ENCODE peak calls at places on chromosome 22, in five cellular contexts. B is activated CD4-positive, alpha-beta T cell treated with anti-CD3 and anti-CD28 coated beads, Interleukin-2, amount 10 ng/mL, durations not matched to agents 24 days and 14 days; V is amniotic stem cell; Y is mammary epithelial cell; U is SJSA1. Z is an unnamed sample.

GRCh38 chr22:30328466-30329049 is 1.8 kb upstream of the TBC1D10A start:
- DNase-seq in B (no peak), V (no peak), Y (no peak), U (no peak), Z (peak; percentile 63)

GRCh38 chr22:37178350-37179125 is 9.5 kb downstream of the C1QTNF6 start:
- DNase-seq in B (no peak), V (no peak), Y (no peak), U (no peak), Z (peak; percentile 65)

GRCh38 chr22:19052941-19053551 is 69.2 kb downstream of the DGCR2 start:
- DNase-seq in B (no peak), V (no peak), Y (no peak), U (no peak), Z (no peak)

GRCh38 chr22:50730013-50730891 is 7.8 kb upstream of the ACR start:
- DNase-seq in B (no peak), V (no peak), Y (no peak), U (peak; percentile 37), Z (no peak)

GRCh38 chr22:25626146-25626992 is 61.9 kb downstream of the GRK3 start:
- DNase-seq in B (no peak), V (no peak), Y (no peak), U (no peak), Z (no peak)

GRCh38 chr22:49076300-49077035 is 751.2 kb downstream of the BRD1 start:
- DNase-seq in B (no peak), V (no peak), Y (no peak), U (no peak), Z (no peak)

GRCh38 chr22:43412808-43413785 is 1.3 kb downstream of the MPPED1 start:
- DNase-seq in B (no peak), V (no peak), Y (no peak), U (no peak), Z (no peak)

GRCh38 chr22:38203090-38203810 is 1.5 kb downstream of the MAFF start:
- DNase-seq in B (peak; percentile 86), V (no peak), Y (peak; percentile 68), U (no peak), Z (peak; percentile 31)

GRCh38 chr22:18093661-18094060 is 15.9 kb downstream of the PEX26 start:
- DNase-seq in B (no peak), V (no peak), Y (no peak), U (no peak), Z (no peak)

GRCh38 chr22:23845661-23846469 is 7.1 kb upstream of the DERL3 start:
- DNase-seq in B (no peak), V (no peak), Y (no peak), U (no peak), Z (no peak)

GRCh38 chr22:35752833-35753189 is 35.1 kb downstream of the APOL5 start:
- DNase-seq in B (no peak), V (no peak), Y (no peak), U (no peak), Z (no peak)

GRCh38 chr22:17829691-17830040 is 55.4 kb upstream of the BID start:
- DNase-seq in B (no peak), V (no peak), Y (no peak), U (no peak), Z (peak; percentile 37)

GRCh38 chr22:43263645-43264514 is 76.9 kb upstream of the TTLL12 start:
- DNase-seq in B (peak; percentile 95), V (no peak), Y (peak; percentile 79), U (peak; percentile 84), Z (peak; percentile 68)